ENCODE peak calls at places on chromosomes 12 and 14, in six cellular contexts. Z is A549, L is HepG2, K is endothelial cell of umbilical vein, M is K562, C is GM12878. I is an unnamed sample.

GRCh38 chr14:55107766-55108554 is 21.1 kb upstream of the LGALS3 start:
- DNase-seq in Z (peak; percentile 71), L (peak; percentile 83), K (peak; percentile 94), M (peak; percentile 83), C (no peak), I (peak; percentile 95)

GRCh38 chr14:65815127-65815526 is 402.6 kb downstream of the FUT8 start:
- DNase-seq in Z (no peak), L (no peak), K (no peak), M (no peak), C (no peak), I (no peak)

GRCh38 chr14:73770977-73771847 is 57.0 kb upstream of the PNMA1 start:
- DNase-seq in Z (no peak), L (no peak), K (no peak), M (no peak), C (no peak), I (no peak)

GRCh38 chr14:34781242-34781641 is 66.8 kb upstream of the CFL2 start:
- DNase-seq in Z (no peak), L (no peak), K (peak; percentile 95), M (no peak), C (peak; percentile 4), I (peak; percentile 11)

GRCh38 chr12:63811334-63811733 is 31.6 kb downstream of the RXYLT1 start:
- DNase-seq in Z (no peak), L (no peak), K (no peak), M (no peak), C (no peak), I (no peak)

GRCh38 chr14:90782892-90783291 is 33.3 kb downstream of the TTC7B start:
- DNase-seq in Z (no peak), L (no peak), K (no peak), M (no peak), C (no peak), I (no peak)

GRCh38 chr12:66190519-66191406 is 1.7 kb downstream of the IRAK3 start:
- DNase-seq in Z (no peak), L (no peak), K (peak; percentile 31), M (no peak), C (no peak), I (peak; percentile 70)

GRCh38 chr12:78473136-78473535 is 391.4 kb upstream of the SYT1 start:
- DNase-seq in Z (no peak), L (no peak), K (peak; percentile 29), M (no peak), C (no peak), I (no peak)

GRCh38 chr12:77166711-77167110 is 101.3 kb upstream of the E2F7 start:
- DNase-seq in Z (no peak), L (no peak), K (no peak), M (no peak), C (no peak), I (no peak)

GRCh38 chr14:102759416-102759815 is 17.8 kb upstream of the TRAF3 start:
- DNase-seq in Z (no peak), L (no peak), K (peak; percentile 41), M (no peak), C (no peak), I (no peak)

GRCh38 chr14:48936352-48936751 is 649.8 kb downstream of the RPS29 start:
- DNase-seq in Z (no peak), L (no peak), K (peak; percentile 63), M (no peak), C (no peak), I (no peak)

GRCh38 chr12:53572134-53572758 is 53.9 kb downstream of the ATF7 start:
- DNase-seq in Z (no peak), L (no peak), K (no peak), M (no peak), C (no peak), I (no peak)

GRCh38 chr14:52348279-52348678 is 34.2 kb downstream of the PTGER2 start:
- DNase-seq in Z (no peak), L (no peak), K (no peak), M (no peak), C (no peak), I (no peak)

GRCh38 chr14:75715926-75716780 is 55.1 kb downstream of the TTLL5 start:
- DNase-seq in Z (no peak), L (no peak), K (no peak), M (no peak), C (no peak), I (no peak)

GRCh38 chr12:108324678-108325358 is 14.3 kb downstream of the CMKLR1 start:
- DNase-seq in Z (no peak), L (no peak), K (no peak), M (no peak), C (no peak), I (peak; percentile 93)

GRCh38 chr14:104265918-104266642 is 127.7 kb downstream of the KIF26A start:
- DNase-seq in Z (no peak), L (no peak), K (no peak), M (no peak), C (no peak), I (no peak)

GRCh38 chr12:101570022-101570421 is 24.7 kb upstream of the MYBPC1 start:
- DNase-seq in Z (no peak), L (peak; percentile 81), K (peak; percentile 10), M (peak; percentile 10), C (no peak), I (peak; percentile 43)

GRCh38 chr12:110105961-110106540 is 18.1 kb upstream of the IFT81 start:
- DNase-seq in Z (no peak), L (no peak), K (no peak), M (no peak), C (no peak), I (no peak)

GRCh38 chr12:104656921-104657320 is 200.2 kb downstream of the CHST11 start:
- DNase-seq in Z (no peak), L (no peak), K (no peak), M (no peak), C (no peak), I (no peak)

GRCh38 chr14:105941226-105942166 is 415.1 kb downstream of the TMEM121 start:
- DNase-seq in Z (no peak), L (no peak), K (no peak), M (no peak), C (no peak), I (no peak)

GRCh38 chr14:24297190-24297964 is 2.2 kb downstream of the DHRS1 start:
- DNase-seq in Z (peak; percentile 62), L (peak; percentile 87), K (peak; percentile 40), M (peak; percentile 60), C (no peak), I (peak; percentile 38)

GRCh38 chr14:38056270-38056669 is 151.4 kb upstream of the SSTR1 start:
- DNase-seq in Z (no peak), L (no peak), K (no peak), M (no peak), C (no peak), I (peak; percentile 1)

GRCh38 chr14:60151715-60152114 is 13.5 kb downstream of the DHRS7 start:
- DNase-seq in Z (peak; percentile 51), L (no peak), K (peak; percentile 53), M (no peak), C (no peak), I (peak; percentile 94)

GRCh38 chr14:75184447-75184846 is 8.0 kb upstream of the TMED10 start:
- DNase-seq in Z (no peak), L (no peak), K (no peak), M (no peak), C (peak; percentile 17), I (peak; percentile 72)

GRCh38 chr12:12681061-12681765 is 14.8 kb downstream of the GPR19 start:
- DNase-seq in Z (no peak), L (no peak), K (no peak), M (no peak), C (no peak), I (no peak)

GRCh38 chr14:48096869-48097268 is 421.5 kb upstream of the MDGA2 start:
- DNase-seq in Z (no peak), L (no peak), K (no peak), M (no peak), C (no peak), I (no peak)

GRCh38 chr12:59158681-59159080 is 238.4 kb upstream of the LRIG3 start:
- DNase-seq in Z (no peak), L (no peak), K (no peak), M (no peak), C (no peak), I (no peak)

GRCh38 chr12:52231305-52232232 is 1.5 kb upstream of the KRT7 start:
- DNase-seq in Z (no peak), L (no peak), K (no peak), M (no peak), C (no peak), I (no peak)

GRCh38 chr12:52232233-52232915 is 669 bp upstream of the KRT7 start:
- DNase-seq in Z (no peak), L (no peak), K (peak; percentile 10), M (no peak), C (no peak), I (no peak)

GRCh38 chr12:52228931-52229330 is 4.1 kb upstream of the KRT7 start:
- DNase-seq in Z (no peak), L (no peak), K (no peak), M (no peak), C (no peak), I (no peak)

GRCh38 chr12:52229836-52230343 is 3.2 kb upstream of the KRT7 start:
- DNase-seq in Z (no peak), L (no peak), K (no peak), M (no peak), C (no peak), I (no peak)

GRCh38 chr12:52230364-52231281 is 2.4 kb upstream of the KRT7 start:
- DNase-seq in Z (no peak), L (no peak), K (peak; percentile 84), M (no peak), C (no peak), I (no peak)
- TF ChIP-seq MYC in Z (no peak), L (no peak), K (no peak), M (no peak), C (no peak), I (no peak)

GRCh38 chr12:91991397-91992187 is 154.1 kb downstream of the BTG1 start:
- DNase-seq in Z (no peak), L (no peak), K (peak; percentile 55), M (no peak), C (peak; percentile 32), I (peak; percentile 42)
- H3K4me3 ChIP-seq in Z (no peak overlapping the region), L (no peak overlapping the region), K (no peak overlapping the region), M (no peak overlapping the region), C (no peak overlapping the region), I (no peak overlapping the region)

GRCh38 chr12:131094831-131095805 is 141.4 kb downstream of the ADGRD1 start:
- DNase-seq in Z (no peak), L (no peak), K (no peak), M (no peak), C (no peak), I (no peak)
- TF ChIP-seq MAX in Z (no peak), L (no peak), K (no peak), M (no peak), C (no peak), I (no peak)

DNA sequence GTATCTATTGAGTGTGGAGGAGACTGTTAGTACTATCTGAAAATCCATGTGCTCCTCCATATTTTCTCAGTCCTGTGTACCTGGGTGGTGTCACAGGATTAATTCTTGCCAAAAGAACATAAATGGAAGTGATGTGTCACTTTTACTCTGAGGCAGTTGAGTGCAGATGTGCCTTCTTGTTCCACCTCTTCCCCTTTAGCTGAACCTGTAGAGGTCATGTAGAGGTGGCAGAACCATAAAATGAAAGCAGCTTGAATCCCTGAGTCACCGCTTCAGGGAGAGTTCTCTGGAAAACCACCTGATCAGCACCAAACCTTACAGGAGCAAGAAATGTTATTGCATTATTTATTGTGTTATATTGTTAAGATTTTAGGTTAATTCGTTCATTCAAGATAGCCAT is 14.7 kb upstream of the SLC25A3 start:
- DNase-seq in Z (no peak), L (no peak), K (no peak), M (peak; percentile 78), C (no peak), I (peak; percentile 42)
- TF ChIP-seq MYC in Z (no peak), L (no peak), K (no peak), M (no peak), C (no peak), I (no peak)

I was measured in NB4.